ENCODE peak calls at places on chromosomes 5 and 9, in seven cellular contexts. One of them, this sample, is unnamed. For H3K4me1, the result is how much of the 10 kb centered on the place peaks cover.

GRCh38 chr9:96883922-96884321 is 29.6 kb upstream of the ZNF782 start:
- DNase-seq in mesendoderm: no peak
- DNase-seq in IMR-90: no peak
- DNase-seq in neuronal stem cell: no peak
- DNase-seq in H1: no peak
- DNase-seq in trophoblast cell: peak
- DNase-seq in H9: no peak
- DNase-seq in this sample: no peak

GRCh38 chr5:1495525-1495897 is 28.2 kb downstream of the LPCAT1 start:
- DNase-seq in mesendoderm: no peak
- DNase-seq in IMR-90: no peak
- DNase-seq in neuronal stem cell: no peak
- DNase-seq in H1: no peak
- DNase-seq in trophoblast cell: no peak
- DNase-seq in H9: no peak
- DNase-seq in this sample: no peak

GRCh38 chr5:171600736-171601265 is 181.4 kb downstream of the FGF18 start:
- DNase-seq in mesendoderm: no peak
- DNase-seq in IMR-90: peak
- DNase-seq in neuronal stem cell: no peak
- DNase-seq in H1: no peak
- DNase-seq in trophoblast cell: no peak
- DNase-seq in H9: peak
- DNase-seq in this sample: no peak

GRCh38 chr5:180809403-180810209 is 7.0 kb upstream of the MGAT1 start:
- DNase-seq in mesendoderm: peak
- DNase-seq in IMR-90: peak
- DNase-seq in neuronal stem cell: peak
- DNase-seq in H1: no peak
- DNase-seq in trophoblast cell: peak
- DNase-seq in H9: peak
- DNase-seq in this sample: peak

GRCh38 chr5:136128416-136128935 is 4.2 kb upstream of the SMAD5 start:
- DNase-seq in mesendoderm: no peak
- DNase-seq in IMR-90: no peak
- DNase-seq in neuronal stem cell: no peak
- DNase-seq in H1: no peak
- DNase-seq in trophoblast cell: no peak
- DNase-seq in H9: no peak
- DNase-seq in this sample: no peak

GRCh38 chr9:86280580-86280979 is 1.8 kb downstream of the ISCA1 start:
- DNase-seq in mesendoderm: no peak
- DNase-seq in IMR-90: no peak
- DNase-seq in neuronal stem cell: no peak
- DNase-seq in H1: no peak
- DNase-seq in trophoblast cell: no peak
- DNase-seq in H9: no peak
- DNase-seq in this sample: no peak

GRCh38 chr9:37325778-37326177 is 96.7 kb upstream of the GRHPR start:
- DNase-seq in mesendoderm: no peak
- DNase-seq in IMR-90: peak
- DNase-seq in neuronal stem cell: no peak
- DNase-seq in H1: no peak
- DNase-seq in trophoblast cell: no peak
- DNase-seq in H9: no peak
- DNase-seq in this sample: no peak

GRCh38 chr5:42993516-42994284 is 46.4 kb downstream of the ANXA2R start:
- DNase-seq in mesendoderm: no peak
- DNase-seq in IMR-90: peak
- DNase-seq in neuronal stem cell: no peak
- DNase-seq in H1: no peak
- DNase-seq in trophoblast cell: peak
- DNase-seq in H9: peak
- DNase-seq in this sample: peak

GRCh38 chr5:38591450-38591849 is 35.0 kb upstream of the LIFR start:
- DNase-seq in mesendoderm: no peak
- DNase-seq in IMR-90: peak
- DNase-seq in neuronal stem cell: no peak
- DNase-seq in H1: no peak
- DNase-seq in trophoblast cell: peak
- DNase-seq in H9: no peak
- DNase-seq in this sample: peak

GRCh38 chr5:126988021-126988569 is 42.3 kb downstream of the MARCHF3 start:
- DNase-seq in mesendoderm: no peak
- DNase-seq in IMR-90: no peak
- DNase-seq in neuronal stem cell: no peak
- DNase-seq in H1: no peak
- DNase-seq in trophoblast cell: no peak
- DNase-seq in H9: no peak
- DNase-seq in this sample: no peak

GRCh38 chr9:76321185-76321828 is 72.9 kb downstream of the RFK start:
- DNase-seq in mesendoderm: peak
- DNase-seq in IMR-90: peak
- DNase-seq in neuronal stem cell: no peak
- DNase-seq in H1: peak
- DNase-seq in trophoblast cell: peak
- DNase-seq in H9: no peak
- DNase-seq in this sample: peak

GRCh38 chr9:106783121-106783520 is 79.8 kb upstream of the ZNF462 start:
- DNase-seq in mesendoderm: no peak
- DNase-seq in IMR-90: no peak
- DNase-seq in neuronal stem cell: no peak
- DNase-seq in H1: no peak
- DNase-seq in trophoblast cell: peak
- DNase-seq in H9: no peak
- DNase-seq in this sample: no peak

GRCh38 chr9:33147770-33148169 is 19.4 kb downstream of the B4GALT1 start:
- DNase-seq in mesendoderm: no peak
- DNase-seq in IMR-90: no peak
- DNase-seq in neuronal stem cell: no peak
- DNase-seq in H1: no peak
- DNase-seq in trophoblast cell: no peak
- DNase-seq in H9: no peak
- DNase-seq in this sample: no peak

GRCh38 chr9:33142531-33142930 is 24.6 kb downstream of the B4GALT1 start:
- DNase-seq in mesendoderm: no peak
- DNase-seq in IMR-90: no peak
- DNase-seq in neuronal stem cell: no peak
- DNase-seq in H1: no peak
- DNase-seq in trophoblast cell: no peak
- DNase-seq in H9: no peak
- DNase-seq in this sample: no peak

GRCh38 chr9:33148367-33149019 is 18.6 kb downstream of the B4GALT1 start:
- DNase-seq in mesendoderm: no peak
- DNase-seq in IMR-90: no peak
- DNase-seq in neuronal stem cell: no peak
- DNase-seq in H1: no peak
- DNase-seq in trophoblast cell: no peak
- DNase-seq in H9: no peak
- DNase-seq in this sample: no peak

GRCh38 chr9:33143241-33143642 is 23.9 kb downstream of the B4GALT1 start:
- DNase-seq in mesendoderm: no peak
- DNase-seq in IMR-90: peak
- DNase-seq in neuronal stem cell: no peak
- DNase-seq in H1: no peak
- DNase-seq in trophoblast cell: peak
- DNase-seq in H9: no peak
- DNase-seq in this sample: peak

DNA sequence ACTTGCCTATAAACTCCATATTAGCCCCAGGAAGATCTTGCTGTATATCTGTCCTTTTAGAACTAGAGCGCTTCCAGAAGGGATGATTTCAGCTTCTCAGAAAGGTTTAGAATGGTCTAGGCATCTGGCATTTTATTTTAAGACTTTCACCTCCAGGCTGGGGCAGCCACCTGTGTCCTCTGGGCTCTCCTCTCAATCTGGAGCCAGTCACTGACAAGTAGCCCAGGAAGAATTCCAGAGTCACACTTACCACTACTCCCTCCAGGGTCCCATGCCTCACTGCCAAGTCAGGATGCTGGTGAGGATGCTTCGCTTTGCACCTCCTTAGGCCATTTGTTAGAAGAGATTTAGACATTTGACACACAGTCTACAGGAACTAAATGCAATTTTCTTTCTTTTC is 20.8 kb downstream of the B4GALT1 start:
- DNase-seq in mesendoderm: no peak
- DNase-seq in IMR-90: no peak
- DNase-seq in neuronal stem cell: no peak
- DNase-seq in H1: no peak
- DNase-seq in trophoblast cell: no peak
- DNase-seq in H9: no peak
- DNase-seq in this sample: no peak
- H3K4me1 ChIP-seq in mesendoderm: under half
- H3K4me1 ChIP-seq in IMR-90: under half
- H3K4me1 ChIP-seq in neuronal stem cell: under half
- H3K4me1 ChIP-seq in H1: under half
- H3K4me1 ChIP-seq in trophoblast cell: under half
- H3K4me1 ChIP-seq in H9: under half
- H3K4me1 ChIP-seq in this sample: under half

GRCh38 chr9:132582786-132583583 is 579 bp downstream of the BARHL1 start:
- DNase-seq in mesendoderm: no peak
- DNase-seq in IMR-90: no peak
- DNase-seq in neuronal stem cell: no peak
- DNase-seq in H1: no peak
- DNase-seq in trophoblast cell: no peak
- DNase-seq in H9: no peak
- DNase-seq in this sample: no peak
- H2AK5ac ChIP-seq in mesendoderm: no peak
- H2AK5ac ChIP-seq in IMR-90: no peak
- H2AK5ac ChIP-seq in neuronal stem cell: no peak
- H2AK5ac ChIP-seq in H1: no peak
- H2AK5ac ChIP-seq in trophoblast cell: no peak
- H2AK5ac ChIP-seq in H9: no peak
- H2AK5ac ChIP-seq in this sample: no peak

GRCh38 chr5:53552561-53552960 is 7.9 kb upstream of the NDUFS4 start:
- DNase-seq in mesendoderm: no peak
- DNase-seq in IMR-90: no peak
- DNase-seq in neuronal stem cell: no peak
- DNase-seq in H1: no peak
- DNase-seq in trophoblast cell: no peak
- DNase-seq in H9: no peak
- DNase-seq in this sample: no peak
- H4K8ac ChIP-seq in mesendoderm: no peak
- H4K8ac ChIP-seq in IMR-90: no peak
- H4K8ac ChIP-seq in neuronal stem cell: no peak
- H4K8ac ChIP-seq in H1: no peak
- H4K8ac ChIP-seq in trophoblast cell: no peak
- H4K8ac ChIP-seq in H9: no peak
- H4K8ac ChIP-seq in this sample: no peak

GRCh38 chr9:130310456-130310855 is 44.9 kb downstream of the HMCN2 start:
- DNase-seq in mesendoderm: no peak
- DNase-seq in IMR-90: no peak
- DNase-seq in neuronal stem cell: no peak
- DNase-seq in H1: no peak
- DNase-seq in trophoblast cell: no peak
- DNase-seq in H9: no peak
- DNase-seq in this sample: no peak
- H3K4me1 ChIP-seq in mesendoderm: under half
- H3K4me1 ChIP-seq in IMR-90: under half
- H3K4me1 ChIP-seq in neuronal stem cell: under half
- H3K4me1 ChIP-seq in H1: under half
- H3K4me1 ChIP-seq in trophoblast cell: under half
- H3K4me1 ChIP-seq in H9: under half
- H3K4me1 ChIP-seq in this sample: under half

This sample was measured in mesenchymal stem cell.